ENCODE peak calls at places on chromosomes 2 and 18, in four cellular contexts. V is K562, N is GM12878, L is HL-60. Y is an unnamed sample.

GRCh38 chr2:5937865-5938565 is 245.8 kb downstream of the SOX11 start:
- DNase-seq in V (no peak), N (no peak), L (peak), Y (no peak)

GRCh38 chr2:47724221-47724981 is 58.5 kb upstream of the MSH6 start:
- DNase-seq in V (peak), N (peak), L (no peak), Y (no peak)

GRCh38 chr18:5720132-5720531 is 175.2 kb downstream of the TMEM200C start:
- DNase-seq in V (no peak), N (no peak), L (no peak), Y (no peak)

GRCh38 chr2:7704296-7704865 is 787.2 kb downstream of the RNF144A start:
- DNase-seq in V (no peak), N (no peak), L (no peak), Y (no peak)

GRCh38 chr2:207711750-207712487 is 479 bp downstream of the CCNYL1 start:
- DNase-seq in V (peak), N (no peak), L (peak), Y (peak)

GRCh38 chr2:200703132-200703925 is 108.4 kb upstream of the BZW1 start:
- DNase-seq in V (peak), N (peak), L (peak), Y (no peak)

GRCh38 chr2:238974510-238975166 is 126.8 kb downstream of the TWIST2 start:
- DNase-seq in V (no peak), N (no peak), L (no peak), Y (no peak)

GRCh38 chr2:40273623-40274236 is 178.2 kb downstream of the SLC8A1 start:
- DNase-seq in V (no peak), N (no peak), L (no peak), Y (no peak)

GRCh38 chr2:175880-176800 is 87.7 kb downstream of the SH3YL1 start:
- DNase-seq in V (no peak), N (no peak), L (no peak), Y (no peak)

GRCh38 chr2:75415141-75415540 is 145.6 kb downstream of the EVA1A start:
- DNase-seq in V (no peak), N (no peak), L (no peak), Y (no peak)

GRCh38 chr18:61637905-61638304 is 254.9 kb downstream of the RNF152 start:
- DNase-seq in V (no peak), N (no peak), L (no peak), Y (no peak)

GRCh38 chr2:69208023-69208595 is 178.9 kb downstream of the GFPT1 start:
- DNase-seq in V (peak), N (no peak), L (no peak), Y (no peak)

GRCh38 chr2:45836316-45836715 is 184.8 kb downstream of the PRKCE start:
- DNase-seq in V (no peak), N (no peak), L (no peak), Y (no peak)

GRCh38 chr2:101921319-101921960 is 70.3 kb upstream of the IL1R2 start:
- DNase-seq in V (no peak), N (no peak), L (peak), Y (no peak)

GRCh38 chr18:27198036-27198435 is 12.9 kb upstream of the CHST9 start:
- DNase-seq in V (no peak), N (no peak), L (no peak), Y (no peak)

GRCh38 chr2:193428336-193428818 is 1233.6 kb upstream of the TMEFF2 start:
- DNase-seq in V (no peak), N (no peak), L (no peak), Y (no peak)

GRCh38 chr2:144217853-144218633 is 301.9 kb downstream of the ZEB2 start:
- DNase-seq in V (no peak), N (no peak), L (no peak), Y (no peak)

GRCh38 chr2:16150456-16151280 is 210.3 kb downstream of the MYCN start:
- DNase-seq in V (no peak), N (no peak), L (no peak), Y (no peak)

GRCh38 chr2:135688002-135688401 is 53.7 kb upstream of the UBXN4 start:
- DNase-seq in V (no peak), N (peak), L (no peak), Y (no peak)

GRCh38 chr2:206020151-206020550 is 65.8 kb downstream of the INO80D start:
- DNase-seq in V (no peak), N (no peak), L (no peak), Y (no peak)

GRCh38 chr2:224187220-224187619 is 148.1 kb upstream of the SERPINE2 start:
- DNase-seq in V (no peak), N (no peak), L (no peak), Y (no peak)

GRCh38 chr2:185979546-185980071 is 241.0 kb downstream of the FSIP2 start:
- DNase-seq in V (no peak), N (no peak), L (no peak), Y (no peak)

GRCh38 chr2:163665817-163666216 is 70.0 kb downstream of the FIGN start:
- DNase-seq in V (no peak), N (no peak), L (no peak), Y (no peak)

GRCh38 chr2:29114841-29115609 is at the start of gene CLIP4:
- DNase-seq in V (no peak), N (no peak), L (no peak), Y (peak)

GRCh38 chr2:19873014-19873413 is 28.8 kb downstream of the TTC32 start:
- DNase-seq in V (no peak), N (no peak), L (no peak), Y (no peak)

GRCh38 chr18:24600076-24600654 is 139.7 kb downstream of the HRH4 start:
- DNase-seq in V (peak), N (no peak), L (peak), Y (peak)

GRCh38 chr2:121360566-121361300 is 75.7 kb upstream of the TFCP2L1 start:
- DNase-seq in V (no peak), N (no peak), L (no peak), Y (no peak)

DNA sequence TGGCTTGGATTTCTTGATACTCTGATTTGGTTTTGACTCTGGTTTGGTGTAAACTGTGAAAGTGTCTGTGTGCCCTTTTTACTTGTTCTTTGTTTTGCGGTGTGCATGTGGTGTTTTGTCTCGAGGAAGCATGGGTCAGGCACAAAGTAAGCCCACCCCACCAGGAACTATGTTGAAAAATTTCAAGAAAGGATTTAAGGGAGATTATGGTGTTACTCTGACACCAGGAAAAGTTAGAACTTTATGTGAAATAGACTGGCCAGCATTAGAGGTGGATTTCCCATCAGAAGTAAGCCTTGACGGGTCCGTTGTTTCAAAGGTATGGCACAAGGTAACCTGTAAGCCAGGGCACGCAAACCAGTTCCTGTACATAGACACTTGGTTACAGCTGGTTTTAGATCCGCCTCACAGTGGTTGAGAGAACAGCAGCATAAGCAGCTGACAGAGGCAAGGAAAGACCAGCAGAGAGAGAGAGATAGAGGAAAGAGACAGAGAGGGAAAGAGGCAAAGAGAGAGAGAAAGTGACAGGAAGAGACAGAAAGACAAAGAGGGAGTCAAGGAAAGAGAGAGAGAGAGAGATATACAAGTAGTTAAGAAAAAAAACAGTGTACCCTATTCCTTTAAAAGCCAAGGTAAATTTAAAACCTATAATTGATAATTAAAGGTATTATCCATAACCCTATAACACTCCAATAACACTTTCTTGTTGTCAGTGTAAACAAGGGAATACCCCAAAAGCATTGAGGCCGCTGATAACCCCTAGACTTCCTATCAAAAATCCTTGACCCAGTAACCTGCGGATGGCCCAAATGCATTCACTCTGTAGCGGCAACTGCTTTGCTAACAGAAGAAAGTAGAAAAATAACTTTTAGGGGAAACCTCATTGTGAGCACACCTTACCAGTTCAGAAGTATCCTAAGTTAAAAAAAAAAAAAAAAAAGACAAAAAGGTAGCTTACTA is 42.6 kb downstream of the TFPI start:
- DNase-seq in V (no peak), N (no peak), L (no peak), Y (no peak)
- TF ChIP-seq POLR2AphosphoS5 in V (no peak), N (no peak), L (no peak), Y (no peak)

DNA sequence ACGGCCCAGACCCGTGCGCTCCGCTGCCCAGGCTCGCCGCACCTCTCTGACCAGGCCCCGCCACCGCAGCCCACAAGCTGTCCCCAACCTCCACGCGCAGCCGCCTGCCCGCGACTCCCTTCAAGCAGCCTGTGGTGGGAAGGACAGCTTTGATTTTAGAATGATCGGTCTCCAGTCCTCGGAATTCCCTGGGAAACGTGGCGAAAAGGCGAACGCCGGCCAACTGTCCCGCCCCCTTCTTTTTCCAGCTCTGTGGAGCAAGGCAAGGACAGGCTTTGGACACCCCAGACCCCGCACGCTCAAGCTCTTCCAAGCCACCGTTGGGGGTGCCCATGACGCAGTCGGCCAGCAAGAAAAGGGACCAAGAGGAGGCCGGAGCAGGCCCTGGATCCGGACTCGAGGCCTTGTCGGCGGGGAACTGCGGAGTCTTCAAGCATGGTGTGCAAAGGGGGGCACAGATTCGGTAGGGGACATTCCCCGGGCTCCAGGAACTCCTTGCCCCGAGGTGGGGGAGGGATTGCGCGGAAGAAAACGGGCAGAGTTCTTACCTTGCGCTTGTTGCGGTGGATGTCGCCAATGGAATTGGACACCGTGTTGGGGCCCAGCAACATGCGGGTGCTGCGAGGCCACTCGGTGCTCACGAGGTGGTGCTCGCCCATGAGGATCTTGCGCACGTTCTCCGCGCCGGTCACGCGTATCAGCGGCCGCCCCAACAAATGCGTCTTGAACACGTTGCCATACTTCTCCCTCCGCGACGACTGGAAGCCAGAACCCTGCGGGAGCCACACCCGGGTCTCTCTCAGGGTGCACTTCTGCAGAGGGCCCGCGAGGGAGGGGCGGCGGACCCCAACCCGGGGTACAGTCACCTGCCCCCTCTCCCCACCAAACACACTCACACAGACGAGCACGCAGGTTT is 4.0 kb downstream of the CYP26B1 start:
- DNase-seq in V (no peak), N (no peak), L (no peak), Y (no peak)
- TF ChIP-seq SPI1 in V (no peak), N (no peak), L (no peak), Y (no peak)

GRCh38 chr2:236690726-236691125 is 121.1 kb downstream of the ACKR3 start:
- DNase-seq in V (no peak), N (no peak), L (no peak), Y (no peak)

GRCh38 chr2:236691799-236692167 is 122.2 kb downstream of the ACKR3 start:
- DNase-seq in V (no peak), N (no peak), L (no peak), Y (no peak)

GRCh38 chr2:236694125-236694888 is 124.7 kb downstream of the ACKR3 start:
- DNase-seq in V (no peak), N (no peak), L (no peak), Y (no peak)

GRCh38 chr2:236693531-236693930 is 123.9 kb downstream of the ACKR3 start:
- DNase-seq in V (no peak), N (no peak), L (no peak), Y (no peak)

DNA sequence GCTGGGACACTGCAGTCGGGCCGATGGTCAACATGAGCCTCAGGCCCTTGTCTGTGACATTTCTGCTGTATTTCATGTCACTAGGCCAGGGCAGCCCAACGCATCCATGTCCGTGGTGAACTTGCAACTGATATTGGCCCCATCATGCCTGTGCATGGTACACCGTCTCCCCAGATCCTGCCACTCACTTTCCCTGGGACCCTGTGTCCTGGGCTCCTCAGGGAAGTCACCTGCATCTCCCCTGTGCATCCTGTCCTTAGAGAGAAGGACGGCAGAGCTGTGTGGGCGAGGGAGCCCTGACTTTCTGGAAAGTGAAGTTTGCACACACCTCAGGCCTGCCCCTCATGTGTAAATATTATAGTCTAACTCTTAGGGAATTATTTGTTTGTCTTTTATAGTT is 123.3 kb downstream of the ACKR3 start:
- DNase-seq in V (no peak), N (no peak), L (no peak), Y (no peak)
- TF ChIP-seq POLR2AphosphoS5 in V (no peak), N (no peak), L (no peak), Y (no peak)

DNA sequence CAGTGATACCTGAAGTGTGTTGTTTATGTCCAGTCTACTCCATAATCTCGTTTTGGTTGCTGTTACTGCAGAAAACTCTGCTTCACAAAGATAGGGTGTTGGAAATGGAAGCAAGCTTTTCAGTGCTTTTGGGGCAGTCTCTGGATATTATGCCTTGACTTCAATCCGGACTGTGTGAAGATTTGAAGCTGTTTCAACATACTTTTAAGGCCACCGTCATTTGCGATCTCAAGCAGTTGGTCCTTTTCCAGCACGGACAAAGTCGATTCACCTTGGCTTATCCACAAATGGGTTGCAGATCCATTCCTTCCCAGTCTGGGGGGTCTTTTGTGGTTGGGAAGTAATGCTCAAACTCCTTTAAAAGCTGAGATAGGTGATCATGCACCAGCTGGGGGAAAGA is 20.4 kb downstream of the RBKS start:
- DNase-seq in V (no peak), N (no peak), L (no peak), Y (no peak)
- TF ChIP-seq SPI1 in V (no peak), N (no peak), L (no peak), Y (no peak)

GRCh38 chr2:191555092-191555742 is 122.7 kb upstream of the NABP1 start:
- DNase-seq in V (peak), N (no peak), L (peak), Y (peak)

GRCh38 chr2:191554240-191554639 is 123.7 kb upstream of the NABP1 start:
- DNase-seq in V (no peak), N (no peak), L (no peak), Y (no peak)

GRCh38 chr2:191556463-191556862 is 121.5 kb upstream of the NABP1 start:
- DNase-seq in V (no peak), N (no peak), L (no peak), Y (no peak)

GRCh38 chr2:191557841-191558240 is 120.1 kb upstream of the NABP1 start:
- DNase-seq in V (peak), N (no peak), L (no peak), Y (no peak)

GRCh38 chr2:191552036-191552435 is 125.9 kb upstream of the NABP1 start:
- DNase-seq in V (no peak), N (no peak), L (no peak), Y (no peak)
- TF ChIP-seq POLR2AphosphoS5 in V (no peak), N (no peak), L (no peak), Y (no peak)

DNA sequence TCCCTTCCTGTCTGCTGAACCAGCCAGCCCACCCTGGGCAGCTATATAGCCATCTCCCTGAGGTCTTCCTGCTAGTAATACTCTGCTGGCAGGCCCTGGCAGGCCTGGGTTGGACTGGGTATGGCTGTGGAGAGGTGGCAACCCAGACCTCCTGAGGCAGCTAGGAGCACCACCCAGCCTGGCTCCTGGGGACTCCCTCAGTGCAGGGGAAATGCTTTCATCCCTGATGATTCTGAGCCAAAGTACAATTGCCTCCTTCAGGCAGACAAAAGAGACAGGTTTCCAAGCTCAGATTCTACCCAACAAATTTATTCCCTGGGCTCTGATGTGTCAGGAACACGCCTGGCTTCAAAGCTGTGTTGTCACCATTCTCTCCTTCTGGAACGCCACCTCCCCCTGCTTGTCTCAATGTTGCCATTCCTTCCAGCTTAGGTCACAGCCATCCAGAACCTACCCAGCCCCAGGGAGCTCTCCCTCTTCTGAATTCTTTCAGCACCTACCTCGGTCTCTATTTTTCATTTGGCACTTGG is 4.7 kb upstream of the DNAJB2 start:
- DNase-seq in V (no peak), N (no peak), L (no peak), Y (no peak)
- TF ChIP-seq SPI1 in V (no peak), N (no peak), L (no peak), Y (no peak)

Y was measured in GM12891.